ENCODE peak calls at places on chromosomes 13 and 19, in nine cellular contexts. S is Calu3, L is uterus, J is heart right ventricle, M is retinal pigment epithelial cell, A is GM12864, E is foreskin keratinocyte, G is body of pancreas, N is AG09319. X is an unnamed sample.

GRCh38 chr13:81686877-81687276 is 1346.0 kb upstream of the SPRY2 start:
- DNase-seq in S (no peak), L (no peak), J (no peak), M (peak), A (no peak), E (peak), G (no peak), N (no peak), X (no peak)

GRCh38 chr13:114078501-114079451 is 53.6 kb downstream of the RASA3 start:
- DNase-seq in S (no peak), L (peak), J (no peak), M (no peak), A (no peak), E (peak), G (no peak), N (peak), X (no peak)

GRCh38 chr13:28819748-28820098 is 416 bp upstream of the MTUS2 start:
- DNase-seq in S (peak), L (no peak), J (peak), M (no peak), A (no peak), E (no peak), G (peak), N (no peak), X (peak)

GRCh38 chr13:54750521-54750920 is 1721.9 kb downstream of the OLFM4 start:
- DNase-seq in S (no peak), L (no peak), J (no peak), M (peak), A (no peak), E (no peak), G (no peak), N (no peak), X (no peak)

GRCh38 chr13:58906329-58907007 is 1257.3 kb downstream of the DIAPH3 start:
- DNase-seq in S (no peak), L (no peak), J (no peak), M (no peak), A (no peak), E (no peak), G (no peak), N (no peak), X (no peak)

GRCh38 chr19:12597594-12597993 is 13.0 kb downstream of the ZNF490 start:
- DNase-seq in S (no peak), L (no peak), J (no peak), M (no peak), A (no peak), E (no peak), G (no peak), N (no peak), X (peak)

GRCh38 chr19:14686411-14686810 is 3.4 kb upstream of the ZNF333 start:
- DNase-seq in S (peak), L (no peak), J (no peak), M (no peak), A (no peak), E (peak), G (no peak), N (no peak), X (no peak)

GRCh38 chr13:33711441-33711840 is 106.5 kb upstream of the RFC3 start:
- DNase-seq in S (no peak), L (no peak), J (no peak), M (no peak), A (no peak), E (no peak), G (no peak), N (no peak), X (no peak)

GRCh38 chr13:46575843-46576242 is 22.9 kb downstream of the LRCH1 start:
- DNase-seq in S (no peak), L (no peak), J (no peak), M (peak), A (no peak), E (peak), G (no peak), N (peak), X (no peak)

GRCh38 chr13:112246731-112247470 is 129.3 kb upstream of the SPACA7 start:
- DNase-seq in S (no peak), L (no peak), J (no peak), M (no peak), A (no peak), E (no peak), G (no peak), N (no peak), X (no peak)

GRCh38 chr19:11560404-11560988 is 1.5 kb upstream of the ELOF1 start:
- DNase-seq in S (peak), L (no peak), J (no peak), M (no peak), A (peak), E (peak), G (peak), N (peak), X (no peak)

GRCh38 chr19:10517760-10518443 is 655 bp upstream of the S1PR5 start:
- DNase-seq in S (peak), L (no peak), J (peak), M (no peak), A (no peak), E (no peak), G (no peak), N (no peak), X (no peak)

GRCh38 chr19:9877775-9878510 is 42.8 kb downstream of the PIN1 start:
- DNase-seq in S (no peak), L (no peak), J (no peak), M (no peak), A (no peak), E (peak), G (no peak), N (no peak), X (no peak)

GRCh38 chr19:28523619-28524018 is 689.3 kb downstream of the UQCRFS1 start:
- DNase-seq in S (no peak), L (no peak), J (no peak), M (no peak), A (no peak), E (no peak), G (no peak), N (no peak), X (no peak)

GRCh38 chr13:50529154-50529882 is 314.2 kb downstream of the DLEU7 start:
- DNase-seq in S (peak), L (peak), J (peak), M (peak), A (no peak), E (peak), G (peak), N (peak), X (no peak)

GRCh38 chr19:46766569-46767317 is 20.5 kb upstream of the STRN4 start:
- DNase-seq in S (peak), L (no peak), J (no peak), M (no peak), A (no peak), E (no peak), G (peak), N (no peak), X (no peak)

GRCh38 chr13:42146359-42146758 is 97.9 kb downstream of the DGKH start:
- DNase-seq in S (no peak), L (no peak), J (no peak), M (no peak), A (no peak), E (no peak), G (no peak), N (no peak), X (no peak)

GRCh38 chr13:95509521-95510315 is 42.8 kb upstream of the CLDN10 start:
- DNase-seq in S (no peak), L (no peak), J (no peak), M (no peak), A (no peak), E (peak), G (no peak), N (no peak), X (no peak)

GRCh38 chr19:14073925-14074838 is 1.6 kb downstream of the MISP3 start:
- DNase-seq in S (peak), L (peak), J (no peak), M (no peak), A (no peak), E (peak), G (no peak), N (no peak), X (no peak)

GRCh38 chr13:29496241-29496712 is 99.2 kb downstream of the SLC7A1 start:
- DNase-seq in S (peak), L (peak), J (peak), M (no peak), A (peak), E (peak), G (peak), N (no peak), X (no peak)

GRCh38 chr13:113794764-113795173 is 35.7 kb downstream of the TMEM255B start:
- DNase-seq in S (no peak), L (no peak), J (no peak), M (no peak), A (no peak), E (no peak), G (no peak), N (no peak), X (no peak)

GRCh38 chr19:5903502-5904301 is at the start of gene NDUFA11:
- DNase-seq in S (peak), L (peak), J (peak), M (no peak), A (peak), E (no peak), G (peak), N (no peak), X (peak)

DNA sequence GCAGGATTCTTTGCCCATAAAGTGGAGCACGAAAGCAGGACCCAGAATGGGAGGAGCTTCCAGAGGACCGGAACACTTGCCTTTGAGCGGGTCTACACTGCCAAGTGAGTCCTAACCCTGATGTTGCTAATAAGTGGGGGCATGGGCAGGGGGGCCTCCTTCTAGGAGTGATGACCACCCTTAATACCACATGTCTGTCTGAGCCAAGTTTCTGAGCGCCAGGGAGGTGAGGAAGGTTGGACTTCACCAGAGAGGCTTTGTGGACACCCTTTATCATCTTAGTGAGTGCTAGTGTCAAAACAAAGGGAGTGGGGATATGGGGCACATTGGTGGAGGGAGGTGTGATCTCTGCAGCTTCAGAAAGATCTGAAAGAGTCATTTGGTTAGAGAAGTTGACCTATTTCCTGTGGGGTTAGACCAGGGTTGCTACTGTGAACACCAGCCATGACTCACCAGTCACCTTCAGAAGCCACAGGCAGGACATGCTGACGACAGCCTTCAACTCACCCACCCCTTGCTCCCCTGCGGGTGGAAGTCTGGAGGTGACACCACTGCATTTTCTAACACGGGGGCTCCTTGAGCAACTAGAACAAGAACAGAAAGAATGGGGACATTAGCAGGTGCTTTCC is 8.8 kb downstream of the ALOX5AP start:
- DNase-seq in S (peak), L (no peak), J (no peak), M (no peak), A (peak), E (no peak), G (peak), N (no peak), X (no peak)
- TF ChIP-seq CTCF in S (no peak), L (no peak), J (no peak), M (no peak), A (no peak), E (no peak), G (no peak), N (no peak), X (no peak)

GRCh38 chr13:109567315-109567714 is 219.1 kb downstream of the IRS2 start:
- DNase-seq in S (no peak), L (no peak), J (no peak), M (no peak), A (no peak), E (no peak), G (no peak), N (no peak), X (no peak)
- TF ChIP-seq CTCF in S (no peak), L (no peak), J (no peak), M (no peak), A (no peak), E (no peak), G (no peak), N (peak), X (no peak)

DNA sequence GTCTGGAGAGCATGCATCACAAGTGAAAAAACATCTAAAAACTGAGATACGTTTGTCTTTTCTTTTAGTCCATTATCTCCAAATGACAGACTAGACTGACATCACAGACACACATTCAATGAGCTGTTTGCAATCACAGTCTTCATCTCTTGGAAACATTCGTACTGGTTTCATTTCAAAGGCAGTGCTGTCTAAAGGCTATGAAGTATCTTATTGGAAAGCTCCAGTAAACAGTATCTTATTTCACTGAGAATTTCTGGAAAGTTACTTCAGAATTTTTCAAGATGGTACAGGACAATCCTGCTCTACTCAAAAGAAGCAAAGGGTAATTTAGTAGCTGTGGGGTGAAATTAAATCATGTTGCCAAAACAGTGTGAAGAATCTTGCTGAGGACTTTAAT is 53.5 kb upstream of the TNFRSF19 start:
- DNase-seq in S (no peak), L (no peak), J (no peak), M (no peak), A (no peak), E (no peak), G (no peak), N (no peak), X (no peak)
- TF ChIP-seq CTCF in S (no peak), L (no peak), J (no peak), M (no peak), A (no peak), E (no peak), G (no peak), N (no peak), X (no peak)

DNA sequence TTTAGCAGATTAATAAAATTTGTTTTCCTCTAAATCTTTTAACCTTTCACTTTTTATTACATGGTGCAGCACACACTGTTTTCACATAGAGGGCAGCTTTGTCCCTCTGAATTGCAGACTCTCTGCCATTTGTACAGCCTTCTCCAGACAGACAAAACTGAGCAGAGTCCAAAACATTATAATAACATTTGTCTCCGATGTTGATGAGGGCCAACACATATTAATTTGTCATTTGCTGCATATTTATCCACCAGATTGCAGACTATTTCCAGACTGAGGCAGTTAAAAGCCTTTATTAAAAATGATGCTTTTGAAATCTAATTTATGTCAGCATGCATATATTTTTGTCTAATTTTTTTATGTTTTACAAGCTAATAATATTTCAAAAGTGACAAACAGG is 1251.9 kb upstream of the SLC10A2 start:
- DNase-seq in S (no peak), L (no peak), J (no peak), M (no peak), A (no peak), E (peak), G (no peak), N (no peak), X (no peak)
- TF ChIP-seq CTCF in S (no peak), L (no peak), J (peak), M (peak), A (no peak), E (peak), G (no peak), N (no peak), X (peak)

DNA sequence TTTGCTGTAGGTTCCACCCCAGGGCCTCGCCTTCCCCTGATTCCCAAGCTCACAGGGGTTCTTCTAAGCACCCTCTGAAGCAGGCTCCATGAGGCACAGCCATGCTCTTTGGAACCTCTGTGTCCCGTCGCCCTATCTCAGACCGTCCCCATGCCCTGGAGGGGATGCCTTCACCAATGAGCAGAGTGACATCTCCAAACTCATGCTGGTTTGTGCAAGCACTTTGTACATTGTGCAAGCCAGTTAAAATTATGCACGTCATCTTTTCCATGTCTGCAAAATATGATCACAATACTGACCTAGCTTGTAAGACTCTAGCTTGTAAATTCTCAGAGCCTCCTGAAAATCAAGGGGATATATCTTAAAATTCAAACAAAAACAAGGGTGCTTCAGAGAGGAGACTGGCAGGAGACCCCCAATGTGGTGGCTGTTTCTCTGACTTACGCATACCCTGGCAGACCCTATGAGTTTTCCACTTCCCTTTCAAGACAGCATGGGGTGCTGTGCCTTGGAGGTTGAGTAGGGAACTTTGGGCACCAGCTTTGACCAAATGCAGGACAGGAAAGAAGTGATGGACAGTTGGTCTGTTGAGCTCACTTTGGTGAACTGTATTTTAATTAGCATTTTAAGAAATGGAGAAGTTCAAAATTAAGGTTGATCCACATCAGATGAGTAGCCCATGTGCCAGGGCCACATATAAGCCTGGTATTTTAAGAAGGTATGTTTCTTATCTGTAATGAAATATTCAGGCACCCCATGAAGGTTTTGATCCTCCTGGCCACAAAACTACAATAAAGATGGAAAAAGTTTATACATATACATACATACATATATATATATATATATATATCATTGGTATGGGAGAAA is 46.2 kb upstream of the RAP2A start:
- DNase-seq in S (no peak), L (no peak), J (no peak), M (no peak), A (no peak), E (no peak), G (peak), N (no peak), X (no peak)
- TF ChIP-seq CTCF in S (no peak), L (no peak), J (no peak), M (no peak), A (no peak), E (no peak), G (no peak), N (no peak), X (no peak)

DNA sequence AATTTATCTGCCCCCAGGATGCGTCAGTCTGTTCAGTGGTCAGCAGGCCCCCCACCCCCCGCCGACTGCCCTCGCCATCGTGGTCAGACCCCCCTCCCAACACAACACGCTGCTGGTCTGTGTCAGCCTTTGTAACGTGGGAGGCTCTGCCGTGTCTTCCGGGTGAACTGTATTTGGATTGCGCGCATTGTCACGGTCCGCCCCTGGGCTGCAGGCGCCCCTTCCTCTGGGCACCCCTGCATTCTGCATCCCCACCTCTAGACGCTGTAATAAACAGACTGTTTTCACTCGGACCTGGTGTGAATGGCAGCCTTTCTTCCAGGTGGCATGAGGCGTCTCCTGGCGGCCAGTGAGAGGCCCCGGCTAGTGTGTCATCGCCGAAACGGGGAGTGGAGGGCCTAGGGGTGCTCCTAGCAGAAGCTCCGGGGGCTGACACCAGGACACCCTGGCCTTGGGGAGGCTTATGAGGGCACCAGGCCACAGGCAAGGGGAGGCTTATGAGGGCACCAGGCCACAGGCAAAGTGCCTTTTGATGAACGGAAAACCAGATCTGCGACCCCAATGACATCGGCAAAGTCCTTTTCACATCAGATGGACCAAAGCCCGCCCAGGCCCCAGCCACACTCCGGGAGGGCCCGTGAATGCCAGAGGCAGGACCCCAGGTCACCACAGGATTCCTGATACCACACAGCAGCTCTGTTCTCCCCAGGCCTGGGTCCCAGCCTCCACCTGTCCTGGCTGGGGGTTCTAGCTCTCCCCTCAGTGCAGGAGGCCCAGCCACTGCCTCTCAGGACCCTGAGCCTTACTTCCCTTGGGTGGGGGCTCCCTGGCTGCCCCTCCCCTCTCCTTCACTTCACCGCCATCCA is 3.6 kb downstream of the PLEKHJ1 start:
- DNase-seq in S (no peak), L (no peak), J (no peak), M (no peak), A (no peak), E (no peak), G (no peak), N (no peak), X (no peak)
- TF ChIP-seq CTCF in S (no peak), L (no peak), J (no peak), M (no peak), A (no peak), E (no peak), G (no peak), N (no peak), X (no peak)

GRCh38 chr13:110195547-110196485 is 111.1 kb downstream of the COL4A1 start:
- DNase-seq in S (no peak), L (no peak), J (no peak), M (no peak), A (no peak), E (no peak), G (no peak), N (no peak), X (no peak)

GRCh38 chr13:110199046-110199831 is 107.7 kb downstream of the COL4A1 start:
- DNase-seq in S (no peak), L (no peak), J (no peak), M (no peak), A (no peak), E (no peak), G (no peak), N (no peak), X (no peak)

GRCh38 chr13:110197041-110197440 is 109.9 kb downstream of the COL4A1 start:
- DNase-seq in S (no peak), L (no peak), J (no peak), M (no peak), A (no peak), E (peak), G (no peak), N (no peak), X (no peak)

GRCh38 chr13:110200276-110200675 is 106.7 kb downstream of the COL4A1 start:
- DNase-seq in S (no peak), L (no peak), J (no peak), M (no peak), A (no peak), E (no peak), G (no peak), N (no peak), X (no peak)

DNA sequence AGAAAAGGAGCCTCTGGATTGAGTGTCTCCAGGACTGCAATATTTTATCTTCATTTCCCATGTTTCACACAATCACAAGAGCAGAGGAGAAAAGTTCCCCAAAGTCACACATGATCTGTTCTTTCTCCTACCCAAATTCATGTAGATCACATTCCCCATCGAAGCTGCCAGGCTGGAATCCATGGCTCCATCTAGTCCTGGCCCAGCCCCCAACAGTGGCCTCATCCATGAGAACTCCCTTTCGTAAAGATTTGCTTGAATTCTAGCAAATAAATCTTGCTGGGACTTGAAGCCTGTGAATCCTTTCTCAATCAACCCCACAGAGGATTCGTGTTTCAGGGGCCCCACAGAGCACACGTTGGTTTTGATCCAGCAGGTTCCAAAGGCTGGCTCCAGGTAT is 109.5 kb downstream of the COL4A1 start:
- DNase-seq in S (no peak), L (no peak), J (no peak), M (no peak), A (no peak), E (no peak), G (no peak), N (no peak), X (no peak)
- TF ChIP-seq CTCF in S (no peak), L (no peak), J (no peak), M (no peak), A (no peak), E (no peak), G (no peak), N (no peak), X (no peak)

GRCh38 chr13:76886292-76887061 is at the start of gene KCTD12:
- DNase-seq in S (peak), L (peak), J (peak), M (peak), A (peak), E (peak), G (peak), N (peak), X (peak)
- TF ChIP-seq CTCF in S (no peak), L (peak), J (peak), M (no peak), A (no peak), E (peak), G (no peak), N (peak), X (peak)

X was measured in type B pancreatic cell.